ENCODE peak calls at places on chromosomes 16 and 17, in six cellular contexts. One of them, this sample, is unnamed.

GRCh38 chr16:77581706-77582105 is 140.6 kb upstream of the NUDT7 start:
- DNase-seq in lower leg skin: no peak
- DNase-seq in HCT116: no peak
- DNase-seq in stomach: no peak
- DNase-seq in A549: no peak
- DNase-seq in H54: no peak
- DNase-seq in this sample: no peak

GRCh38 chr17:58759522-58759921 is 3.9 kb downstream of the PPM1E start:
- DNase-seq in lower leg skin: no peak
- DNase-seq in HCT116: no peak
- DNase-seq in stomach: no peak
- DNase-seq in A549: no peak
- DNase-seq in H54: no peak
- DNase-seq in this sample: no peak

GRCh38 chr17:62923515-62924150 is 42.4 kb upstream of the TANC2 start:
- DNase-seq in lower leg skin: no peak
- DNase-seq in HCT116: no peak
- DNase-seq in stomach: no peak
- DNase-seq in A549: no peak
- DNase-seq in H54: no peak
- DNase-seq in this sample: no peak

GRCh38 chr17:67624886-67625656 is 92.7 kb upstream of the NOL11 start:
- DNase-seq in lower leg skin: no peak
- DNase-seq in HCT116: no peak
- DNase-seq in stomach: no peak
- DNase-seq in A549: no peak
- DNase-seq in H54: peak; percentile 54
- DNase-seq in this sample: no peak

GRCh38 chr17:1967092-1967662 is 58.0 kb downstream of the RTN4RL1 start:
- DNase-seq in lower leg skin: no peak
- DNase-seq in HCT116: no peak
- DNase-seq in stomach: peak; percentile 27
- DNase-seq in A549: no peak
- DNase-seq in H54: no peak
- DNase-seq in this sample: no peak

GRCh38 chr16:71954180-71954579 is 46.0 kb downstream of the PKD1L3 start:
- DNase-seq in lower leg skin: no peak
- DNase-seq in HCT116: no peak
- DNase-seq in stomach: no peak
- DNase-seq in A549: no peak
- DNase-seq in H54: no peak
- DNase-seq in this sample: no peak

GRCh38 chr16:49556252-49557069 is 182.9 kb downstream of the C16orf78 start:
- DNase-seq in lower leg skin: no peak
- DNase-seq in HCT116: peak; percentile 4
- DNase-seq in stomach: no peak
- DNase-seq in A549: peak; percentile 35
- DNase-seq in H54: peak; percentile 15
- DNase-seq in this sample: peak; percentile 5

GRCh38 chr17:55699178-55699865 is 23.3 kb downstream of the TMEM100 start:
- DNase-seq in lower leg skin: no peak
- DNase-seq in HCT116: no peak
- DNase-seq in stomach: no peak
- DNase-seq in A549: no peak
- DNase-seq in H54: no peak
- DNase-seq in this sample: no peak

GRCh38 chr17:38893612-38894011 is 23.8 kb downstream of the LASP1 start:
- DNase-seq in lower leg skin: no peak
- DNase-seq in HCT116: no peak
- DNase-seq in stomach: no peak
- DNase-seq in A549: no peak
- DNase-seq in H54: no peak
- DNase-seq in this sample: no peak

GRCh38 chr16:75230471-75231110 is 11.8 kb downstream of the CTRB1 start:
- DNase-seq in lower leg skin: no peak
- DNase-seq in HCT116: no peak
- DNase-seq in stomach: no peak
- DNase-seq in A549: no peak
- DNase-seq in H54: no peak
- DNase-seq in this sample: no peak

GRCh38 chr17:3890082-3890892 is 2.6 kb downstream of the CAMKK1 start:
- DNase-seq in lower leg skin: peak; percentile 65
- DNase-seq in HCT116: peak; percentile 52
- DNase-seq in stomach: peak; percentile 41
- DNase-seq in A549: peak; percentile 98
- DNase-seq in H54: peak; percentile 97
- DNase-seq in this sample: peak; percentile 56

GRCh38 chr16:81265658-81266451 is 27.4 kb downstream of the BCO1 start:
- DNase-seq in lower leg skin: peak; percentile 42
- DNase-seq in HCT116: no peak
- DNase-seq in stomach: peak; percentile 93
- DNase-seq in A549: no peak
- DNase-seq in H54: no peak
- DNase-seq in this sample: no peak

GRCh38 chr16:50428116-50428515 is 59.3 kb upstream of the BRD7 start:
- DNase-seq in lower leg skin: no peak
- DNase-seq in HCT116: no peak
- DNase-seq in stomach: no peak
- DNase-seq in A549: no peak
- DNase-seq in H54: no peak
- DNase-seq in this sample: no peak

GRCh38 chr17:37737971-37738370 is 6.9 kb downstream of the HNF1B start:
- DNase-seq in lower leg skin: no peak
- DNase-seq in HCT116: no peak
- DNase-seq in stomach: no peak
- DNase-seq in A549: no peak
- DNase-seq in H54: peak; percentile 26
- DNase-seq in this sample: no peak

GRCh38 chr17:29042679-29043538 is at the start of gene PIPOX:
- DNase-seq in lower leg skin: no peak
- DNase-seq in HCT116: no peak
- DNase-seq in stomach: no peak
- DNase-seq in A549: no peak
- DNase-seq in H54: no peak
- DNase-seq in this sample: peak; percentile 30

GRCh38 chr17:28113269-28113668 is 70.8 kb downstream of the NLK start:
- DNase-seq in lower leg skin: no peak
- DNase-seq in HCT116: no peak
- DNase-seq in stomach: no peak
- DNase-seq in A549: no peak
- DNase-seq in H54: no peak
- DNase-seq in this sample: no peak

GRCh38 chr16:84177740-84178070 is 9.2 kb downstream of the TAF1C start:
- DNase-seq in lower leg skin: no peak
- DNase-seq in HCT116: no peak
- DNase-seq in stomach: no peak
- DNase-seq in A549: no peak
- DNase-seq in H54: no peak
- DNase-seq in this sample: no peak

GRCh38 chr16:58499615-58500328 is at the start of gene NDRG4:
- DNase-seq in lower leg skin: no peak
- DNase-seq in HCT116: peak; percentile 83
- DNase-seq in stomach: peak; percentile 49
- DNase-seq in A549: peak; percentile 92
- DNase-seq in H54: peak; percentile 82
- DNase-seq in this sample: peak; percentile 55

GRCh38 chr17:29948460-29949185 is 7.2 kb downstream of the EFCAB5 start:
- DNase-seq in lower leg skin: no peak
- DNase-seq in HCT116: no peak
- DNase-seq in stomach: no peak
- DNase-seq in A549: no peak
- DNase-seq in H54: no peak
- DNase-seq in this sample: no peak

DNA sequence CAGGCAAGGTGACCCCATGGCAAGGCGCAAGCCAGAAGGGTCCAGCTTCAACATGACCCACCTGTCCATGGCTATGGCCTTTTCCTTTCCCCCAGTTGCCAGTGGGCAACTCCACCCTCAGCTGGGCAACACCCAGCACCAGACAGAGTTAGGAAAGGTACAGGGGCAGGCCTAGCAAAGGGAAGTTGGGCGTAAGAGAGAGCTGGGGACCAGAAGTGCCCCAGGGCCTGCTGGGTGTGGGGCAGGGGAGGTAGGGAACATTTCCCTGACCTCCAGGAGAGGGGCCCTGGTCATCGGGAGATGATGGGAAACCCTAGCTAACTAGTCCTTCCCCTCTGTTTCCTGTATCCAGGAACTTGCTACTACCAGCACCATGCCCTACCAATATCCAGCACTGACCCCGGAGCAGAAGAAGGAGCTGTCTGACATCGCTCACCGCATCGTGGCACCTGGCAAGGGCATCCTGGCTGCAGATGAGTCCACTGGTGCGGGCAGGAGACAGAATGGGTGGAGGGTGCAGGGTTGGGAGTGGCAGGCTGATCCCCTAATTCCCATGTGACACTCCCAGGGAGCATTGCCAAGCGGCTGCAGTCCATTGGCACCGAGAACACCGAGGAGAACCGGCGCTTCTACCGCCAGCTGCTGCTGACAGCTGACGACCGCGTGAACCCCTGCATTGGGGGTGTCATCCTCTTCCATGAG is 1.5 kb downstream of the ALDOA start:
- DNase-seq in lower leg skin: no peak
- DNase-seq in HCT116: no peak
- DNase-seq in stomach: no peak
- DNase-seq in A549: no peak
- DNase-seq in H54: no peak
- DNase-seq in this sample: no peak
- TF ChIP-seq POLR2A in lower leg skin: no peak
- TF ChIP-seq POLR2A in HCT116: no peak
- TF ChIP-seq POLR2A in stomach: no peak
- TF ChIP-seq POLR2A in A549: no peak
- TF ChIP-seq POLR2A in H54: no peak
- TF ChIP-seq POLR2A in this sample: no peak

GRCh38 chr16:30561212-30561816 is 3.1 kb upstream of the ZNF764 start:
- DNase-seq in lower leg skin: no peak
- DNase-seq in HCT116: no peak
- DNase-seq in stomach: peak; percentile 39
- DNase-seq in A549: no peak
- DNase-seq in H54: no peak
- DNase-seq in this sample: no peak
- TF ChIP-seq POLR2A in lower leg skin: no peak
- TF ChIP-seq POLR2A in HCT116: no peak
- TF ChIP-seq POLR2A in stomach: no peak
- TF ChIP-seq POLR2A in A549: no peak
- TF ChIP-seq POLR2A in H54: no peak
- TF ChIP-seq POLR2A in this sample: peak; percentile 34

GRCh38 chr17:17822189-17822978 is 14.4 kb downstream of the SREBF1 start:
- DNase-seq in lower leg skin: peak; percentile 77
- DNase-seq in HCT116: no peak
- DNase-seq in stomach: peak; percentile 68
- DNase-seq in A549: no peak
- DNase-seq in H54: no peak
- DNase-seq in this sample: peak; percentile 50

GRCh38 chr17:17819111-17819510 is 17.7 kb downstream of the SREBF1 start:
- DNase-seq in lower leg skin: no peak
- DNase-seq in HCT116: no peak
- DNase-seq in stomach: no peak
- DNase-seq in A549: no peak
- DNase-seq in H54: no peak
- DNase-seq in this sample: no peak

GRCh38 chr17:17820046-17820445 is 16.7 kb downstream of the SREBF1 start:
- DNase-seq in lower leg skin: no peak
- DNase-seq in HCT116: no peak
- DNase-seq in stomach: no peak
- DNase-seq in A549: no peak
- DNase-seq in H54: no peak
- DNase-seq in this sample: no peak

GRCh38 chr17:17819561-17819995 is 17.2 kb downstream of the SREBF1 start:
- DNase-seq in lower leg skin: no peak
- DNase-seq in HCT116: no peak
- DNase-seq in stomach: peak; percentile 81
- DNase-seq in A549: peak; percentile 95
- DNase-seq in H54: peak; percentile 100
- DNase-seq in this sample: peak; percentile 89

DNA sequence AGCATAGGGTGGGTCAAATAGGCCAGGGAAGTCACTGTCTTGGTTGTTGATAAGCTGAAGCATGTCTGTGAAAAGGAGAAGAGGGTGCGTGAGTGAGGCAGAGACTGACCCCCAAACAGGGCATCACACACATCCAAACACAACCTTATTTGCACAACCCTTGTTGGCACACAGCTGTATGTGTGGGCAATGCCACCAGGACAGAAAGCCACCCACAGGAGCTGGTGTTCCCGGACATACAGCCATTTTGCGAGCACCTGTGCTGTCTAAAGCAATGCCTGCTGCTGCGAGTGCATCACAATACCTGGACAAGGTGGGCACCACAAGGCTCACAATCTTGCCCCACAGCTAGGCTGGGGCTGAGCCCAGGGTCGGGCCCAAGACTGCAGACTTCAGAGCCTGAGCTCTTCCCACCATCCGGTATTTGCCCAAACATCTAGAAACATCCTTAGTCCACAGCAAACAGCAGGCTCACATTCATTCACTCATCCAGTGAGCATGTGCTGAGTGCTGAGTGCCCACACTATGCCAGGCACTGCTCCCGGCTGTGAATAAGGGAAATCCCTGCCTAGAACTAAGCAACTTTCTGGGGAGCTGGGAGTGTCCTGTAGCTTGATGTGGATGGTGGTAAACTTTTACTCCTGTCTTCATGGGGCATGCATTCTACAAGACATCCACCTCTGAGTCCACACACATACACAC is 16.2 kb downstream of the SREBF1 start:
- DNase-seq in lower leg skin: no peak
- DNase-seq in HCT116: no peak
- DNase-seq in stomach: no peak
- DNase-seq in A549: no peak
- DNase-seq in H54: no peak
- DNase-seq in this sample: no peak
- TF ChIP-seq POLR2A in lower leg skin: no peak
- TF ChIP-seq POLR2A in HCT116: no peak
- TF ChIP-seq POLR2A in stomach: no peak
- TF ChIP-seq POLR2A in A549: no peak
- TF ChIP-seq POLR2A in H54: no peak
- TF ChIP-seq POLR2A in this sample: peak; percentile 32

GRCh38 chr16:30775381-30776099 is 11.5 kb downstream of the ZNF629 start:
- DNase-seq in lower leg skin: peak; percentile 77
- DNase-seq in HCT116: peak; percentile 24
- DNase-seq in stomach: peak; percentile 77
- DNase-seq in A549: peak; percentile 96
- DNase-seq in H54: no peak
- DNase-seq in this sample: peak; percentile 84
- TF ChIP-seq POLR2A in lower leg skin: no peak
- TF ChIP-seq POLR2A in HCT116: no peak
- TF ChIP-seq POLR2A in stomach: no peak
- TF ChIP-seq POLR2A in A549: peak; percentile 71
- TF ChIP-seq POLR2A in H54: peak; percentile 5
- TF ChIP-seq POLR2A in this sample: peak; percentile 88

GRCh38 chr16:3858809-3859208 is 21.7 kb downstream of the CREBBP start:
- DNase-seq in lower leg skin: no peak
- DNase-seq in HCT116: no peak
- DNase-seq in stomach: no peak
- DNase-seq in A549: no peak
- DNase-seq in H54: no peak
- DNase-seq in this sample: no peak
- TF ChIP-seq POLR2A in lower leg skin: no peak
- TF ChIP-seq POLR2A in HCT116: no peak
- TF ChIP-seq POLR2A in stomach: no peak
- TF ChIP-seq POLR2A in A549: no peak
- TF ChIP-seq POLR2A in H54: no peak
- TF ChIP-seq POLR2A in this sample: no peak